ENCODE peak calls at places on chromosome X, in six cellular contexts. Z, F, A, U, S and W are unnamed samples.
A peak's percentile ranks its signal among the peaks of the same experiment; 100 is the strongest.

GRCh38 chrX:69618803-69619202 is 2.9 kb downstream of the EDA start:
- DNase-seq in A (peak; percentile 39), S (peak; percentile 56), U (peak; percentile 24), F (no peak), Z (no peak), W (peak; percentile 11)

GRCh38 chrX:35098419-35098818 is 155.8 kb downstream of the FAM47B start:
- DNase-seq in F (no peak), Z (no peak), A (no peak), S (no peak), U (no peak), W (no peak)

GRCh38 chrX:30504309-30504708 is 73.3 kb downstream of the TASL start:
- DNase-seq in U (no peak), Z (peak; percentile 13), A (peak; percentile 64), S (peak; percentile 14), F (no peak), W (peak; percentile 8)

GRCh38 chrX:10254746-10255145 is 98.0 kb downstream of the CLCN4 start:
- DNase-seq in A (peak; percentile 71), Z (no peak), U (peak; percentile 15), F (no peak), S (no peak), W (no peak)

GRCh38 chrX:96611619-96612362 is 72.9 kb upstream of the DIAPH2 start:
- DNase-seq in F (no peak), Z (no peak), U (no peak), A (no peak), S (no peak), W (no peak)

GRCh38 chrX:51876441-51876840 is 17.0 kb upstream of the MAGED1 start:
- DNase-seq in U (no peak), Z (no peak), S (no peak), A (no peak), F (no peak), W (no peak)

GRCh38 chrX:17170973-17171372 is 204.0 kb upstream of the NHS start:
- DNase-seq in Z (no peak), F (no peak), A (no peak), U (no peak), S (no peak), W (no peak)

GRCh38 chrX:43813898-43814297 is 68.4 kb downstream of the MAOB start:
- DNase-seq in U (no peak), Z (no peak), A (peak; percentile 56), F (no peak), S (no peak), W (no peak)

GRCh38 chrX:19902110-19902509 is 14.7 kb upstream of the SH3KBP1 start:
- DNase-seq in A (no peak), S (no peak), F (no peak), Z (no peak), U (no peak), W (no peak)

GRCh38 chrX:128287693-128288092 is 235.5 kb upstream of the ACTRT1 start:
- DNase-seq in F (no peak), A (peak; percentile 20), U (no peak), Z (no peak), S (no peak), W (no peak)

GRCh38 chrX:148664171-148664570 is 163.8 kb downstream of the AFF2 start:
- DNase-seq in F (no peak), S (no peak), A (no peak), U (no peak), Z (no peak), W (no peak)

GRCh38 chrX:9456250-9457074 is 8.4 kb upstream of the TBL1X start:
- DNase-seq in F (no peak), A (peak; percentile 11), U (no peak), Z (no peak), S (no peak), W (no peak)

GRCh38 chrX:29461039-29461438 is 754.3 kb upstream of the MAGEB2 start:
- DNase-seq in U (no peak), F (no peak), S (no peak), A (no peak), Z (no peak), W (no peak)

GRCh38 chrX:18887821-18888205 is 96.1 kb downstream of the PHKA2 start:
- DNase-seq in U (no peak), S (no peak), Z (no peak), F (no peak), A (no peak), W (no peak)

GRCh38 chrX:40291553-40291952 is 193.8 kb upstream of the BCOR start:
- DNase-seq in Z (no peak), U (no peak), F (no peak), A (peak; percentile 41), S (no peak), W (no peak)

DNA sequence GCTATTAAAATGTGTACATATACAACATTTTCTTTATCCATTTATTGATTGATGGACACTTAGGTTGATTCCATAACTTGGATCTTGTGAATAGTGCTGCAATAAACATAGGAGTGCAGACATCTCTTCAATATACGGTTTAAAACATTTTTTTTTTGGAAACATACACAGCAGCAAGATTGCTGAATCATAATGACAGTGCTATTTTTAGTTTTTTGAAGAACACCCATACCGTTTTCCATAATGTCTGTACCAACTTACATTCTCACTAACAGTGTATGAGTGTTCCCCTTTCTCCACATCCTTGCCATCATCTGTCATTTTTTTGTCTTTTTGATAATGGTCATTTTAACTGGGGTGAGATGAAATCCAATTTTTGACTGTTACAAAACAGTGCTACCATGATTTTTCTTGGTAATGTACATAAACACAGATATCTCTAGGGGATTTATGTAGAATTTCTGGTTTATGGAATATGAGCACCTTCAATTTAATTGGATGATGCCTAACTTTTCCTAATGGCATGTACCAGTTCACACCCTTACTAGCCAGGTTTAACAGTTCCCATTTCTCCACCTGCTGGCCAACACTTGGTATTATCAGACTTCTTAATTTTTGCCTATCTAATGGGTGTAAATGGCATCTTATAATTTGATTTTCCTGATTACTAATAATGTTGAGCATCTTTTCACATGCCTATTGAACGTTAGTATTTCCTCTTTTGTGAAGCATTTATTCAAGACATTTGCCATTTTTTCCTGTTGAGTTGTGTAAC is 21.0 kb upstream of the TMSB15B start:
- DNase-seq in Z (no peak), F (no peak), S (peak; percentile 34), A (peak; percentile 44), U (no peak), W (no peak)
- TF ChIP-seq CTCF in Z (peak; percentile 17), F (peak; percentile 37), S (peak; percentile 71), A (peak; percentile 71), U (peak; percentile 28), W (no peak)

GRCh38 chrX:139932901-139933796 is at the start of gene ATP11C:
- DNase-seq in Z (peak; percentile 83), S (peak; percentile 86), U (peak; percentile 79), A (peak; percentile 80), F (peak; percentile 84), W (peak; percentile 84)
- TF ChIP-seq CTCF in Z (peak; percentile 43), S (no peak), U (no peak), A (no peak), F (no peak), W (no peak)

DNA sequence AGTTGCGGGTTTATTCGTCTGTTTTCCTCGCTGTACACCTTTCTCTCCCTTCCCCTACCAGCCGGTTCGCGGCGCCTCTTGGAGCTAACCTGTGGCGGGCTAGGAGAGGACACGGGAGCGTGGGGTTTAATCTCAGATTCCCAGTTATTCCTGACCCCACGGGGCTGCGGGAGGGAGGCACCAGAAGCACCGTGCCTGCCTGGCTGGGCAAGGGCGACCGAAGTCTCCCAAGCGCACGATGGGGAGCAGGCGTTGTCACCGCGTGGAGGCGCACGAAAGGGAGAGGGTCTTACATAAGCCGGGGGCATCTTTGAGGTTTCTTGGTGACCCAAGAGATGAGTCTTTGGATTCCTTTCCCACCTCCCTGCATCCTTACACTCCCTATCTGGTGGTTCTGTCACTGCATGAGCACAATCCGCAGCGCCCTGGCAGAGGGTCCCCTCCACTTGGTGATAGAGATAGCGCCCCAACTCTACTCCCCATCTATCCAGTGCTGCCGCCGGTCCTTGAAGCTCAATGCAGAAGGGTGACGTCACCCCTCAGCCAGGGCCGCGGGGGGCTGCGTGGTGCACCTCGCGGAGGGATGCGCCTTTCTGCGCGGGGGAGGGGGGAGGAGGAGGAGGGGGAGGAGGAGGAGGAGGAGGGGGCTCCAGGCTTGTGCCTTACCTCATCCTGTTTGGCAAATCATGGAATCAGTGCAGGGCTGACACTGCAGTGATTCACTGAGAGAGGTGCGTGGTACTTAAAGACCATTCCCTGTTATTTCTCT is 793 bp downstream of the TSPAN7 start:
- DNase-seq in Z (peak; percentile 5), U (peak; percentile 26), S (no peak), A (no peak), F (peak; percentile 29), W (no peak)
- TF ChIP-seq CTCF in Z (no peak), U (no peak), S (no peak), A (no peak), F (no peak), W (no peak)

DNA sequence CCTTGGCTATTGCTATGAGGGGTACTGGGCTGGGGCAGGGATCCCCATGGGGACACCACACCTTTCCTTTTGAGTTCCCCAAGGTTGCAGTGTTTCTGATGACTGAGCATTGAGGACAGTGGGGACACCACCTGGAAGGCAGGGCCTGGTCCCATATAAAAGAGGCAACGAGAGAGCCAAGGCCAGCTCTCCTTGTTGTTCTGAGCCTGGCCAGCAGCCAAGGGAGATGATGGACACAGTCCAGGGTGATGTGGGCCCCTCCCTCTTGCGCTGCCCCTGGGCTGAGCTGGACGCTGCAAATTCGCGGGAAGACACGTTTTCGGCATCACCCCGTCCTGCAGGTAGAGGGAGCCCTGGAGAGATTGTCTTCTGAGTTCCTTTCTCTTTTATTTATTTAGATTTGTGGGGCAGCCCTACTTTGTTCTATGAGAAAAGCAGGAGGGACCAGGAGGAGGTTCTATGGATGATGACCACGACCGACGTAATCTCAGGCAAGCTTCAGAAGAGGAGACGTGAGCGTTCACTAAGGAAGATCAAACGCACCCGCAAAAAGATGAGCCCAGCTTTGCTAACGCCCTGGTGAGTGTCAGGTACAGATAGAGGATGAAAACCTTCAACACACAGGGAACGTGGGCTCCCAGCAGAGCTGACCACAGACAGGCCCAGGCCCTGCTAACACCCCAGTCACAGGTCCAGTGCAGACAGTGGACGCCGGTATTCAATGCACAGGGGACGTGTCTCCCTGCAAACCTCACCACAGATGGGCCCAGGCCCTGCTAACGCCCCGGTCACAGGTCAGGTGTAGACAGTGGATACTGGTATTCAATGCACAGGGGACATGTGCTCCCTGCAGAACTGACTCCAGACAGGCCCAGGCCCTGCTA is 97.4 kb downstream of the SHOX start:
- DNase-seq in A (peak; percentile 36), S (no peak), Z (no peak), U (no peak), F (no peak), W (no peak)
- TF ChIP-seq CTCF in A (peak; percentile 51), S (peak; percentile 68), Z (peak; percentile 5), U (no peak), F (no peak), W (no peak)